ENCODE peak calls at places on chromosomes 7 and 10, in four cellular contexts. Q is K562, T is A549, Z is WTC11. W is an unnamed sample.

GRCh38 chr10:15589109-15589508 is 130.6 kb downstream of the ITGA8 start:
- DNase-seq in Q (no peak), T (no peak), Z (no peak), W (no peak)

GRCh38 chr7:26151953-26152781 is at the start of gene NFE2L3:
- DNase-seq in Q (peak), T (peak), Z (peak), W (peak)

GRCh38 chr10:75145590-75145989 is 34.1 kb downstream of the SAMD8 start:
- DNase-seq in Q (no peak), T (no peak), Z (no peak), W (no peak)

GRCh38 chr10:101693701-101694055 is 1.3 kb downstream of the FBXW4 start:
- DNase-seq in Q (peak), T (peak), Z (no peak), W (peak)

GRCh38 chr10:1648648-1649047 is 88.7 kb downstream of the ADARB2 start:
- DNase-seq in Q (no peak), T (no peak), Z (no peak), W (no peak)

GRCh38 chr7:75969182-75969581 is 25.2 kb downstream of the TMEM120A start:
- DNase-seq in Q (no peak), T (no peak), Z (no peak), W (no peak)

GRCh38 chr10:50576245-50576815 is 47.4 kb downstream of the SGMS1 start:
- DNase-seq in Q (no peak), T (no peak), Z (no peak), W (no peak)

GRCh38 chr10:15494850-15495249 is 123.8 kb upstream of the FAM171A1 start:
- DNase-seq in Q (no peak), T (no peak), Z (no peak), W (no peak)

GRCh38 chr7:116194115-116194514 is 16.2 kb upstream of the TES start:
- DNase-seq in Q (no peak), T (no peak), Z (no peak), W (no peak)

GRCh38 chr7:2757904-2758672 is 70.1 kb downstream of the AMZ1 start:
- DNase-seq in Q (peak), T (peak), Z (no peak), W (peak)

GRCh38 chr7:157337316-157338149 is 729 bp downstream of the DNAJB6 start:
- DNase-seq in Q (peak), T (peak), Z (peak), W (peak)

GRCh38 chr7:157335256-157335655 is 1.5 kb upstream of the DNAJB6 start:
- DNase-seq in Q (no peak), T (no peak), Z (no peak), W (no peak)

GRCh38 chr7:157336383-157337315 is at the start of gene DNAJB6:
- DNase-seq in Q (peak), T (peak), Z (peak), W (peak)

GRCh38 chr7:157335991-157336382 is 817 bp upstream of the DNAJB6 start:
- DNase-seq in Q (no peak), T (no peak), Z (no peak), W (no peak)

GRCh38 chr7:157339777-157340677 is 3.2 kb downstream of the DNAJB6 start:
- DNase-seq in Q (peak), T (peak), Z (peak), W (peak)
- TF ChIP-seq HMGXB4 in Q (no peak), T (no peak), Z (no peak), W (no peak)

GRCh38 chr7:101936612-101937231 is 119.3 kb downstream of the CUX1 start:
- DNase-seq in Q (no peak), T (no peak), Z (peak), W (no peak)
- TF ChIP-seq USF2 in Q (no peak), T (no peak), Z (peak), W (no peak)

GRCh38 chr10:22103701-22104100 is 100.2 kb upstream of the DNAJC1 start:
- DNase-seq in Q (peak), T (peak), Z (no peak), W (no peak)
- TF ChIP-seq HMGXB4 in Q (no peak), T (no peak), Z (no peak), W (no peak)

GRCh38 chr7:104627516-104627915 is 299.1 kb downstream of the LHFPL3 start:
- DNase-seq in Q (no peak), T (no peak), Z (peak), W (no peak)
- TF ChIP-seq USF2 in Q (no peak), T (no peak), Z (no peak), W (no peak)

GRCh38 chr10:27612615-27613014 is 108.5 kb downstream of the RAB18 start:
- DNase-seq in Q (no peak), T (no peak), Z (no peak), W (no peak)

GRCh38 chr10:27611861-27612450 is 107.9 kb downstream of the RAB18 start:
- DNase-seq in Q (no peak), T (no peak), Z (no peak), W (no peak)

GRCh38 chr10:27618036-27618615 is 114.0 kb downstream of the RAB18 start:
- DNase-seq in Q (no peak), T (no peak), Z (no peak), W (no peak)

GRCh38 chr10:27611209-27611608 is 107.1 kb downstream of the RAB18 start:
- DNase-seq in Q (no peak), T (peak), Z (no peak), W (peak)

GRCh38 chr10:27614776-27615175 is 110.7 kb downstream of the RAB18 start:
- DNase-seq in Q (no peak), T (no peak), Z (no peak), W (no peak)
- TF ChIP-seq HMGXB4 in Q (no peak), T (no peak), Z (no peak), W (no peak)

W was measured in HepG2.